ENCODE peak calls at places on chromosome 13, in seven cellular contexts. L is neural progenitor cell, D is hepatocyte, P is PC-3, J is OCI-LY7, B is GM23338, R is HCT116. U is an unnamed sample. For H3K4me1, the result is how much of the 10 kb centered on the place peaks cover.

GRCh38 chr13:53788286-53788685 is 759.7 kb downstream of the OLFM4 start:
- DNase-seq in D (no peak), B (no peak), R (no peak), J (no peak), L (no peak), P (no peak), U (no peak)

GRCh38 chr13:29849731-29850212 is 645 bp downstream of the UBL3 start:
- DNase-seq in J (no peak), P (peak), L (peak), R (no peak), D (peak), B (peak), U (peak)

GRCh38 chr13:28410096-28410495 is 84.8 kb downstream of the FLT1 start:
- DNase-seq in D (no peak), R (no peak), J (no peak), L (no peak), P (no peak), B (no peak), U (no peak)

GRCh38 chr13:18959996-18960395 is 221.6 kb downstream of the TUBA3C start:
- DNase-seq in J (no peak), L (no peak), D (no peak), P (no peak), B (no peak), R (no peak), U (no peak)

GRCh38 chr13:80814541-80814940 is 473.6 kb upstream of the SPRY2 start:
- DNase-seq in B (no peak), P (no peak), J (no peak), D (no peak), R (no peak), L (no peak), U (no peak)

GRCh38 chr13:43933378-43933777 is 53.7 kb downstream of the LACC1 start:
- DNase-seq in J (no peak), R (no peak), B (no peak), L (no peak), D (no peak), P (no peak), U (no peak)

GRCh38 chr13:25872871-25873607 is 178.8 kb downstream of the SHISA2 start:
- DNase-seq in B (no peak), J (no peak), D (no peak), P (no peak), L (no peak), R (no peak), U (no peak)

GRCh38 chr13:35784286-35784951 is 307.9 kb upstream of the MAB21L1 start:
- DNase-seq in J (no peak), P (no peak), D (no peak), B (no peak), R (no peak), L (no peak), U (no peak)

GRCh38 chr13:97194473-97194872 is 27.7 kb upstream of the MBNL2 start:
- DNase-seq in B (peak), L (no peak), P (peak), D (no peak), R (peak), J (no peak), U (no peak)

GRCh38 chr13:20525144-20525600 is 485 bp downstream of the CRYL1 start:
- DNase-seq in J (no peak), L (peak), B (peak), D (peak), R (no peak), P (peak), U (peak)

GRCh38 chr13:35349673-35350278 is 126.7 kb downstream of the MAB21L1 start:
- DNase-seq in P (peak), L (no peak), D (peak), J (no peak), B (no peak), R (peak), U (no peak)

GRCh38 chr13:99307247-99307646 is at the start of gene GPR183:
- DNase-seq in R (no peak), B (no peak), L (no peak), J (no peak), P (no peak), D (no peak), U (no peak)
- H3K4me1 ChIP-seq in R (under half), B (under half), L (under half), J (under half), P (under half), D (under half), U (under half)

GRCh38 chr13:45292176-45292575 is 48.8 kb downstream of the TPT1 start:
- DNase-seq in D (no peak), P (peak), R (peak), L (no peak), J (no peak), B (no peak), U (no peak)
- TF ChIP-seq EZH2phosphoT487 in D (no peak), P (no peak), R (no peak), L (no peak), J (no peak), B (no peak), U (no peak)

GRCh38 chr13:78655906-78656305 is 3.0 kb downstream of the OBI1 start:
- DNase-seq in P (no peak), B (no peak), D (no peak), J (no peak), L (no peak), R (no peak), U (no peak)
- H3K4me1 ChIP-seq in P (under half), B (under half), D (under half), J (under half), L (under half), R (under half), U (under half)

DNA sequence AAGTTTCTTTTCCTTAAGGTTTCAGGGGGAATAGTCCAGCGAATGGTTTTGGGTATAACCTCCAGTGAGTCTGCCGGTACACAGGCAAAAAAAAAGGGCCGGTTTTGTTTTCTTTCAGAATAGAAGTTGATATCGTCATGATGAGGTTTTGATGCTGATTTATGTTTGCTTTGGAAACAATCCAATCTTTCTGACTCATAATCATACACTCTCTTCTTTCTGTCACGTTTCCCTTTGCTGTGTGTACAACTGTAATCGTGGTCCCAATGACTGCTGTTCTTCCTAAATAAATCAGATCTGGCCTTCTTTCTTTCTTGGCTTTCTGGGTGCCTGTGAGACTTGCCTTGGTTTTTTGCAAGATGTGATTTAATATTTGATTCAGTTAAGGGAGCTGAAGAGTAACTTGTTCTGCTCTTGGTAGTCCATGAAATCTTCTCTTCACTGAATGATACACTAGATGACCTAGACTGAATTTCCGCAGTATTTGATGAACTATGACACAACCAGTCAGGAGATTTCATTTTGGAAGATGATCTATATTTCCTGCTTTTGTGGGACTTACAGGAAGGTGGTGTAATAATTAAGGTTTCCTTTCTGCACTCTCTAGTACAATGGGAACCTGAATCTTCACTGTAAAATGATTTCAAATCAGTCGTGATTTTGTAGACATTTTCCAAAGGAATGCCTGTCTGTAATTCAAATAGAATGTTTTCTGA is 34.9 kb upstream of the METTL21C start:
- DNase-seq in D (no peak), P (peak), B (peak), R (no peak), J (no peak), L (no peak), U (no peak)
- TF ChIP-seq EZH2phosphoT487 in D (no peak), P (no peak), B (no peak), R (no peak), J (no peak), L (no peak), U (no peak)

GRCh38 chr13:99190147-99190985 is 10.3 kb upstream of the UBAC2 start:
- DNase-seq in L (no peak), J (no peak), D (no peak), B (no peak), P (no peak), R (no peak), U (no peak)

GRCh38 chr13:99192480-99192879 is 8.2 kb upstream of the UBAC2 start:
- DNase-seq in J (no peak), D (no peak), R (no peak), L (no peak), B (no peak), P (no peak), U (no peak)

GRCh38 chr13:99191900-99192399 is 8.7 kb upstream of the UBAC2 start:
- DNase-seq in J (no peak), P (peak), B (no peak), L (peak), D (no peak), R (no peak), U (no peak)

GRCh38 chr13:99191336-99191899 is 9.2 kb upstream of the UBAC2 start:
- DNase-seq in R (no peak), J (no peak), P (no peak), B (no peak), D (no peak), L (no peak), U (no peak)

DNA sequence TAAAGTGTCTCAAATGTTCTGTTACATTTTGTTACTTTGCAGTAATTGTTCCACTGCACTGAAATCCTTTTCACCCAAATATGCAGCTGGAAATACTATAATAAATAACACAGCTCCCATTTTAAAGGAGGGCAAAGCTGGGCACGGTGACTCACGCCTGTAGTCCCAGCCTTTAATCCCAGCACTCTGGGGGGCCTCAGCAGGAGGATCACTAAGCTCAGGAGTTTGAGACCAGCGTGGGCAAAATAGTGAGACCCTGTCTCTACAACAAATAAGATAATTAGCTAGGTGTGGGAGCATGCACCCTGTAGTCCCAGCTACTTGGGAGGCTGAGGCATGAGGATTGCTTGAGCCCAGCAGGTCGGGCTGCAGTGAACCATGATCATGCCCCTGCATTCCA is 7.5 kb upstream of the UBAC2 start:
- DNase-seq in P (no peak), J (no peak), L (no peak), B (no peak), D (no peak), R (no peak), U (no peak)
- H3K4me1 ChIP-seq in P (under half), J (under half), L (under half), B (under half), D (under half), R (under half), U (under half)

DNA sequence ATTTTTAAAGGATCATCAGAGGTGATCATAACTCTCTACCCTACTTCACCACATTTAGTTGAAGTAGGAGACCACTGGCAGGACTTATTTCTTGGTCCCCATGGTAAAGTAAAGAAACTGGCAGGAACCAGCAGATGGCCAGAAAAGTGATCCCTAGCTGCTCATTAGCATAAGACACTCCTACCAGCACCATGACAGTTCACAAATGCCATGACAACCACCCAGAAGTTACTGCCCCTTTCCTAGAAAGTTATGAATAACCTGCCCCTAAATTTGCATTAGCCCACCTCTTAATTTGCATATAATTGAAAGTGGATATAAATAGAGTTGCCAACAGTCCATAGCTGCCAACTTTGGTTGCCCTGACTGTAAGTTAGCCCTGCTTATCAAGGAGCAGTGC is 18.4 kb upstream of the RUBCNL start:
- DNase-seq in L (no peak), D (no peak), J (no peak), B (no peak), P (no peak), R (no peak), U (no peak)
- TF ChIP-seq EZH2phosphoT487 in L (no peak), D (no peak), J (no peak), B (no peak), P (no peak), R (no peak), U (no peak)

GRCh38 chr13:72504026-72504925 is 223.2 kb downstream of the MZT1 start:
- DNase-seq in L (peak), P (no peak), R (no peak), J (no peak), D (no peak), B (no peak), U (no peak)
- H3K4me1 ChIP-seq in L (under half), P (under half), R (under half), J (under half), D (under half), B (under half), U (under half)

GRCh38 chr13:74128171-74128767 is 5.9 kb downstream of the KLF12 start:
- DNase-seq in B (no peak), J (no peak), P (no peak), D (no peak), R (no peak), L (no peak), U (no peak)
- TF ChIP-seq EZH2phosphoT487 in B (no peak), J (no peak), P (no peak), D (no peak), R (no peak), L (no peak), U (no peak)

DNA sequence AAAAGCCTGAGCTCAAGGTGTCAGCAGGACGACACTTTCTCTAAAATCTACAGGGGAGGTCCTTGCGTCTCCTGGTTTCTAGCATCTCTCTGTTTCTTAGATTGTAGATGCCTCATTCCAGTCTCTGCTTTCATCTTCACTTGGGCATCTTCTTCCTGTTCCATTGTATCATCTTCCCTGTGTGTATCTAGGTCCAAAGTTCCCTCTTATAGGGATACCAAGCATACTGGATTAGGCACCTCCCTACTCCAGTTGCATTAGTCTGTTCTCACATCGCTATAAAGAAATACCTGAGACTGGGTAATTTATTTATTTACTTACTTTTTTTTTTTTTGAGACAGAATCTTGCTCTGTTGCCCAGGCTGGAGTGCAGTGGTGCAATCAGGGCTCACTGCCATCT is 91.3 kb upstream of the ABCC4 start:
- DNase-seq in J (no peak), P (no peak), D (no peak), L (no peak), R (no peak), B (no peak), U (no peak)
- H3K4me1 ChIP-seq in J (under half), P (under half), D (under half), L (under half), R (under half), B (under half), U (under half)

U was measured in MM.1S.